ENCODE peak calls at places on chromosome 22, in seven cellular contexts. Y, X, N, B, L, E and H are unnamed samples.

GRCh38 chr22:35630387-35630793 is 13.3 kb upstream of the MB start:
- DNase-seq in Y (peak), X (no peak), N (peak), B (peak), L (peak), E (peak), H (peak)

GRCh38 chr22:46007848-46008261 is 30.9 kb upstream of the WNT7B start:
- DNase-seq in Y (peak), X (peak), N (no peak), B (no peak), L (peak), E (peak), H (peak)

GRCh38 chr22:17191163-17191562 is 28.1 kb downstream of the ADA2 start:
- DNase-seq in Y (peak), X (no peak), N (no peak), B (no peak), L (peak), E (peak), H (peak)

GRCh38 chr22:50178471-50178864 is 7.2 kb upstream of the TRABD start:
- DNase-seq in Y (no peak), X (no peak), N (no peak), B (peak), L (no peak), E (no peak), H (no peak)

GRCh38 chr22:29310065-29310862 is 3.8 kb downstream of the GAS2L1 start:
- DNase-seq in Y (no peak), X (no peak), N (no peak), B (no peak), L (no peak), E (no peak), H (no peak)

GRCh38 chr22:29856496-29856895 is 18.4 kb upstream of the ASCC2 start:
- DNase-seq in Y (no peak), X (no peak), N (no peak), B (no peak), L (no peak), E (no peak), H (no peak)

GRCh38 chr22:39077513-39077840 is 402 bp downstream of the APOBEC3G start:
- DNase-seq in Y (no peak), X (no peak), N (no peak), B (no peak), L (no peak), E (no peak), H (no peak)

GRCh38 chr22:43205748-43206514 is 19.0 kb upstream of the TTLL12 start:
- DNase-seq in Y (no peak), X (no peak), N (no peak), B (no peak), L (no peak), E (no peak), H (no peak)

GRCh38 chr22:49776891-49777290 is 50.8 kb downstream of the BRD1 start:
- DNase-seq in Y (peak), X (no peak), N (no peak), B (no peak), L (no peak), E (no peak), H (no peak)

GRCh38 chr22:36569999-36570398 is 41.0 kb upstream of the EIF3D start:
- DNase-seq in Y (peak), X (no peak), N (peak), B (peak), L (peak), E (no peak), H (peak)

GRCh38 chr22:30392661-30393321 is 4.0 kb upstream of the SEC14L2 start:
- DNase-seq in Y (no peak), X (no peak), N (no peak), B (no peak), L (no peak), E (no peak), H (no peak)

GRCh38 chr22:46849951-46850350 is 87.5 kb downstream of the TBC1D22A start:
- DNase-seq in Y (no peak), X (no peak), N (no peak), B (no peak), L (no peak), E (no peak), H (no peak)

GRCh38 chr22:43230983-43231723 is 44.2 kb upstream of the TTLL12 start:
- DNase-seq in Y (no peak), X (peak), N (peak), B (peak), L (peak), E (peak), H (peak)

GRCh38 chr22:31230871-31231621 is 18.9 kb downstream of the LIMK2 start:
- DNase-seq in Y (peak), X (peak), N (no peak), B (peak), L (peak), E (peak), H (peak)

GRCh38 chr22:29744902-29745301 is 21.9 kb downstream of the ZMAT5 start:
- DNase-seq in Y (no peak), X (no peak), N (no peak), B (no peak), L (peak), E (peak), H (peak)

GRCh38 chr22:19317865-19318264 is 26.3 kb upstream of the CLTCL1 start:
- DNase-seq in Y (no peak), X (no peak), N (no peak), B (no peak), L (no peak), E (no peak), H (no peak)

GRCh38 chr22:32103648-32104326 is 55.3 kb downstream of the C22orf42 start:
- DNase-seq in Y (no peak), X (no peak), N (no peak), B (peak), L (peak), E (peak), H (peak)

GRCh38 chr22:50599816-50600454 is 658 bp upstream of the MAPK8IP2 start:
- DNase-seq in Y (no peak), X (no peak), N (peak), B (peak), L (no peak), E (no peak), H (peak)

GRCh38 chr22:42066133-42066761 is 4.4 kb downstream of the NAGA start:
- DNase-seq in Y (no peak), X (no peak), N (no peak), B (no peak), L (no peak), E (no peak), H (no peak)

GRCh38 chr22:32896951-32897350 is 95.4 kb downstream of the TIMP3 start:
- DNase-seq in Y (no peak), X (no peak), N (no peak), B (no peak), L (no peak), E (no peak), H (no peak)

GRCh38 chr22:46584081-46584903 is 35.9 kb upstream of the GRAMD4 start:
- DNase-seq in Y (peak), X (no peak), N (peak), B (no peak), L (no peak), E (no peak), H (no peak)

GRCh38 chr22:39234867-39235687 is 9.7 kb downstream of the PDGFB start:
- DNase-seq in Y (no peak), X (peak), N (no peak), B (no peak), L (no peak), E (no peak), H (peak)

GRCh38 chr22:39248254-39248653 is 3.5 kb upstream of the PDGFB start:
- DNase-seq in Y (no peak), X (no peak), N (no peak), B (no peak), L (no peak), E (no peak), H (no peak)

GRCh38 chr22:31947296-31947695 is 3.0 kb downstream of the YWHAH start:
- DNase-seq in Y (no peak), X (no peak), N (no peak), B (no peak), L (no peak), E (no peak), H (peak)

GRCh38 chr22:42294034-42294985 is 23.9 kb upstream of the TCF20 start:
- DNase-seq in Y (peak), X (peak), N (peak), B (peak), L (peak), E (peak), H (peak)

GRCh38 chr22:17199131-17199731 is 20.0 kb downstream of the ADA2 start:
- DNase-seq in Y (peak), X (peak), N (peak), B (peak), L (peak), E (no peak), H (no peak)

GRCh38 chr22:25380141-25380747 is 160.8 kb downstream of the CRYBB2 start:
- DNase-seq in Y (no peak), X (no peak), N (no peak), B (no peak), L (no peak), E (no peak), H (no peak)

GRCh38 chr22:21725956-21726649 is 9.5 kb downstream of the YPEL1 start:
- DNase-seq in Y (no peak), X (no peak), N (no peak), B (peak), L (no peak), E (no peak), H (no peak)

GRCh38 chr22:21727159-21727558 is 8.4 kb downstream of the YPEL1 start:
- DNase-seq in Y (no peak), X (no peak), N (no peak), B (no peak), L (no peak), E (no peak), H (no peak)

GRCh38 chr22:21728270-21728669 is 7.3 kb downstream of the YPEL1 start:
- DNase-seq in Y (no peak), X (no peak), N (no peak), B (no peak), L (no peak), E (no peak), H (no peak)

GRCh38 chr22:21727768-21728167 is 7.8 kb downstream of the YPEL1 start:
- DNase-seq in Y (no peak), X (no peak), N (no peak), B (no peak), L (no peak), E (no peak), H (no peak)

DNA sequence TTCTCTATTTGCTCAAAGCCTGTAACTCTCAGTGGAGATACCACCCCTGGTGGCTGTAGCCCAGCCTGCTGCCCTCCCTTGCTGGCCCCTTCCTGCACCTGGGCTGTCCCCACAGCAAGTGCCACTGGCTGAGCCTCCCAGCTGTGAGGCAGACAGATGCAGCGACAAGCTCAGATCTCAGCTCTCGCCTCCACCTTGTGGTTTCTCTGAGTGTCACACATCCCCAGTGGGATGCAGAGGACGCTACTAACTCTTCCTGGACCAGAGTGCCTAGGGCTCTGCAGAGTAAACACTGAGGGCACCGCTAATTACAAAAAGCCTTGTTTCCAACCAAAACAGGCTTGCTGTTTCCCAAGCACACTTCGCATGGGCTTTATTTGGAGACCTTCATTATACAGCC is 8.9 kb downstream of the YPEL1 start:
- DNase-seq in Y (no peak), X (no peak), N (peak), B (peak), L (no peak), E (no peak), H (peak)
- TF ChIP-seq CTCF in Y (peak), X (no peak), N (peak), B (peak), L (no peak), E (peak), H (no peak)

GRCh38 chr22:40345801-40346177 is 511 bp upstream of the ADSL start:
- DNase-seq in Y (peak), X (no peak), N (no peak), B (no peak), L (no peak), E (peak), H (peak)
- TF ChIP-seq CTCF in Y (no peak), X (no peak), N (no peak), B (no peak), L (no peak), E (no peak), H (no peak)

DNA sequence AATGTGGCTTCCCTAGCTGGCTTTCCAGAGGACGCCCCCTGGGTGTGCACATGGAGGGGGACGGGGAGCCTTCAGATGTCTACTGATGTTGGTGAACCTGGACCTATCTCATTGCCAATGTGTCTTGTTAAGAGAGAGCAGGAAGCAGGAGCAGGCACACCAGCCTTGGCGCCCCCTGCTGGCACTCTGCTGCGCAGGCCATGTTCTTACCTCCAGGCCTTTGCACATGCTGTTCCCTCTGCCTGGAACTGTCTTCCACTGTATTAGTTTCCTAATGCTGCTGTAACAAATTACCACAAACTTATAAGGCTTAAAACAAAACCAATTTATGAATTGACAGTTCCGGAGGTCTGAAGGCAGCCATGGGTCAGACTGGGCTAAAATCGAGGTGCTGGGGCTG is 23.6 kb upstream of the MN1 start:
- DNase-seq in Y (no peak), X (no peak), N (no peak), B (peak), L (no peak), E (no peak), H (no peak)
- TF ChIP-seq CTCF in Y (peak), X (peak), N (peak), B (peak), L (peak), E (peak), H (no peak)

DNA sequence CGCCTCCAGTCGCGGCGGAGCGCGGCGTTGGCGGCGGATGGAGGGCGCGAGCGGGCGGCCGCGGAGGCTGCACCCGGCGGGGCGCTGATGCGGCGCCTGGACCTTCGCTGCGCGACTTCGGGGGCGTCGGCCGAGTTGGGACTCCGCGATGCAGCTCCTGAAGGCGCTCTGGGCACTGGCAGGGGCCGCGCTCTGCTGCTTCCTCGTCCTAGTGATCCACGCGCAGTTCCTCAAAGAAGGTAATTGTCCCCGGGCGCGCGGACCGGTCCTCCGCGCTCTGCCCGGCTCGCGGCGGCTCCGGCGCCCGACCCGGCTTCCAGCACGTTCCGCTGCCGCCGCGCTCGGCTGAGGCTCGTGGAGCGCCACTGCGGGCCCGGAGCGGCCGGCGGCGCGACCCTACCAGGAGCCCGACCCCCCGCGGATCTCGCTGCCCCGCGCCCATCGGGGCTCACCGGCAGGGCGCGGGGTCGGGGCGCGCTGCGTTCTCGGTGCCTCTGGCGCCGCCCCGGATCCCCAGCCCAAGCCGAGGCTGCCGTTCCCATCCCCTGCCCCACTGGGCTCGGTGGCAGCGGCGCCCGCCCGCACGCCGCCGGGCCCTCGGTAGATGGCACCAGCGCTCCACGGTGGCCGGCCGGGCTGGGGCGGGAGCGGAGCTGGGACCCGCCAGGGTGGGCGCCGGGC is 1251.2 kb downstream of the BRD1 start:
- DNase-seq in Y (peak), X (no peak), N (peak), B (peak), L (no peak), E (no peak), H (no peak)
- TF ChIP-seq CTCF in Y (no peak), X (peak), N (peak), B (no peak), L (no peak), E (no peak), H (no peak)

GRCh38 chr22:38017272-38017920 is 33.0 kb upstream of the SOX10 start:
- DNase-seq in Y (peak), X (peak), N (no peak), B (no peak), L (peak), E (peak), H (peak)

GRCh38 chr22:38018938-38019827 is 34.8 kb upstream of the SOX10 start:
- DNase-seq in Y (no peak), X (no peak), N (no peak), B (no peak), L (no peak), E (no peak), H (no peak)

GRCh38 chr22:38016182-38017078 is 32.1 kb upstream of the SOX10 start:
- DNase-seq in Y (no peak), X (no peak), N (no peak), B (peak), L (peak), E (no peak), H (no peak)

GRCh38 chr22:38021201-38021600 is 36.0 kb upstream of the PICK1 start:
- DNase-seq in Y (no peak), X (no peak), N (no peak), B (no peak), L (no peak), E (no peak), H (no peak)

GRCh38 chr22:38017939-38018885 is 33.9 kb upstream of the SOX10 start:
- DNase-seq in Y (no peak), X (no peak), N (no peak), B (no peak), L (no peak), E (no peak), H (no peak)
- TF ChIP-seq CTCF in Y (no peak), X (no peak), N (no peak), B (no peak), L (no peak), E (no peak), H (no peak)

DNA sequence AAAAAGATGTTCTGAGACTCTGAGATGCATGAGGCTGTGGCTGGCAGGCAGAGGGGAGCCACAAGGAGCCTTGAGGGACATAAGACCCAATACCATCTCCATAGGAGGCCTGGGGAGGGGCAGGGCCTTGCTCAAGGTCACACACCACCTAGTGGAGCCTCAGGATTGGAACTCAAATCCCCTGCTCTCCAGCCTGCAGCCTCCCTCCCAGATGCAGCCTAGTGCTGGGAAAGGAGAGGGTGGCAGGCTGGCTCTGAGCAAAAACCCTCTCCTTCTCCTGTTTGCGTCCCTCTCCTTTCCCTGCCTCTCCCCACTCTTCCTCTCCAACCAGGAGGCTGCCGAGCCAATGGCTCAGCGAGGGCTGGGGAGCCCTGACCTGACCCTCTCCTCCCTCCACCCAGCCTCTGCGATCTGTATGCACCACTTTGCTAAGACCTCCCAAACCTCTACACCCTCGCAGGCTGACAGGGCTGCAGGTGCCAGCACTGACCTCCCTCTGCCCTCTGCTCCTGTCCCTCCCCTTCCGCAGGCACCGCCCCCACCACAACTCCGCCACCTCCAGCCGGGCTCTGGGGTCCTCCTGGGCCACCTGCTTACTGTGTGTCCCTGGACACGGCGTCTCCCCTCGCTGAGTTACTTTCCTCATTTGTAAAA is 14.7 kb downstream of the IGLL1 start:
- DNase-seq in Y (no peak), X (no peak), N (peak), B (peak), L (no peak), E (no peak), H (no peak)
- TF ChIP-seq CTCF in Y (no peak), X (no peak), N (peak), B (peak), L (peak), E (no peak), H (no peak)

DNA sequence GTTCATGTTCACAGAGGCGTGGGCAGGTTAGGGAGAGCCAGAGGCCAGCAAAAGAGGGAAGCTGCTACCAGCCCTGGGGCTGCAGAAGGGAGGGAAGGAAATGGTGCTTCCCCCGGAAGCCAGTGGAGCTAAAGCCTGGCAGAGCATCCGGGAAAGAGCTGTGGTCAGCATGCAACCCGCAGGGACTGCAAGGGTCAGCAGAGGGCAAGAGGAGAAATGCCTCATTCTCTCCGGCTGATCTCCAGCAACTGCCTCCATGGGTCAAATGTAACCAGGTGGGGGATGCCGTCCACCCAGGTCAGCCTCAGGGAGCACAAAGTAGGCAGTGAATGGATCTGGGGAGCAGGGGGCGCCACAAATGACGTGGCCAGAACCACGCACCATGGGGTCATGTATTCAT is 36.9 kb upstream of the PRR5 start:
- DNase-seq in Y (no peak), X (peak), N (no peak), B (peak), L (no peak), E (no peak), H (no peak)
- TF ChIP-seq CTCF in Y (no peak), X (no peak), N (peak), B (peak), L (no peak), E (peak), H (no peak)

GRCh38 chr22:21673534-21674321 is 7.9 kb downstream of the PPIL2 start:
- DNase-seq in Y (no peak), X (no peak), N (no peak), B (no peak), L (no peak), E (no peak), H (no peak)
- TF ChIP-seq CTCF in Y (no peak), X (no peak), N (no peak), B (no peak), L (no peak), E (no peak), H (no peak)